ENCODE peak calls at places on chromosomes 1 and 21, in eight cellular contexts. D is SW 1271; M is H54; Q is effector memory CD8-positive, alpha-beta T cell; G is stimulated activated CD4-positive, alpha-beta T cell treated with anti-CD3 and anti-CD28 coated beads, Interleukin-2, amount 100 ng/mL, for 24 hours; N is cerebellar cortex; A is nucleus accumbens; I is fibroblast of gingiva. S is an unnamed sample.

GRCh38 chr1:20721117-20722061 is 3.6 kb upstream of the KIF17 start:
- DNase-seq in D (no peak), M (no peak), Q (no peak), G (no peak), N (no peak), A (no peak), I (no peak), S (no peak)

GRCh38 chr1:192235127-192235526 is 76.9 kb downstream of the RGS18 start:
- DNase-seq in D (no peak), M (peak), Q (no peak), G (no peak), N (no peak), A (no peak), I (no peak), S (no peak)

GRCh38 chr1:111679541-111679940 is 59.7 kb downstream of the INKA2 start:
- DNase-seq in D (no peak), M (no peak), Q (no peak), G (no peak), N (no peak), A (no peak), I (no peak), S (no peak)

GRCh38 chr1:18778437-18778836 is 81.0 kb downstream of the TAS1R2 start:
- DNase-seq in D (no peak), M (no peak), Q (no peak), G (no peak), N (no peak), A (no peak), I (no peak), S (no peak)

GRCh38 chr1:220281159-220281574 is 8.9 kb upstream of the RAB3GAP2 start:
- DNase-seq in D (no peak), M (no peak), Q (no peak), G (no peak), N (no peak), A (no peak), I (peak), S (no peak)

GRCh38 chr1:65065535-65066378 is 82.2 kb upstream of the AK4 start:
- DNase-seq in D (no peak), M (peak), Q (no peak), G (no peak), N (no peak), A (peak), I (no peak), S (peak)

GRCh38 chr1:24961334-24961733 is 31.3 kb upstream of the RUNX3 start:
- DNase-seq in D (no peak), M (no peak), Q (no peak), G (no peak), N (no peak), A (no peak), I (no peak), S (no peak)

GRCh38 chr1:109947582-109948284 is 36.8 kb upstream of the AHCYL1 start:
- DNase-seq in D (no peak), M (no peak), Q (no peak), G (no peak), N (no peak), A (no peak), I (no peak), S (no peak)

GRCh38 chr1:53139911-53140310 is 2.5 kb downstream of the SLC1A7 start:
- DNase-seq in D (no peak), M (no peak), Q (no peak), G (no peak), N (peak), A (no peak), I (peak), S (peak)

GRCh38 chr21:28445081-28445830 is 547.4 kb downstream of the LTN1 start:
- DNase-seq in D (no peak), M (no peak), Q (no peak), G (no peak), N (no peak), A (no peak), I (peak), S (no peak)

GRCh38 chr1:173688300-173688699 is 18.6 kb upstream of the ANKRD45 start:
- DNase-seq in D (no peak), M (no peak), Q (no peak), G (no peak), N (no peak), A (no peak), I (no peak), S (no peak)

GRCh38 chr1:5099558-5099957 is 445.1 kb downstream of the AJAP1 start:
- DNase-seq in D (no peak), M (no peak), Q (no peak), G (no peak), N (no peak), A (no peak), I (no peak), S (no peak)

GRCh38 chr1:111716371-111716770 is 22.8 kb downstream of the INKA2 start:
- DNase-seq in D (no peak), M (no peak), Q (no peak), G (no peak), N (no peak), A (no peak), I (no peak), S (no peak)

GRCh38 chr1:59543211-59543668 is 246.3 kb downstream of the FGGY start:
- DNase-seq in D (no peak), M (no peak), Q (no peak), G (no peak), N (no peak), A (no peak), I (no peak), S (no peak)

GRCh38 chr1:22315315-22316078 is 136.2 kb upstream of the ZBTB40 start:
- DNase-seq in D (no peak), M (no peak), Q (no peak), G (no peak), N (peak), A (no peak), I (no peak), S (no peak)

GRCh38 chr1:178940022-178940765 is 69.3 kb upstream of the ANGPTL1 start:
- DNase-seq in D (no peak), M (no peak), Q (no peak), G (no peak), N (no peak), A (no peak), I (no peak), S (no peak)

GRCh38 chr1:209723761-209724693 is 19.4 kb downstream of the HSD11B1 start:
- DNase-seq in D (no peak), M (no peak), Q (no peak), G (peak), N (no peak), A (no peak), I (no peak), S (no peak)

GRCh38 chr1:229972600-229973296 is 94.3 kb upstream of the GALNT2 start:
- DNase-seq in D (no peak), M (no peak), Q (no peak), G (peak), N (no peak), A (no peak), I (no peak), S (no peak)

GRCh38 chr21:38349111-38349746 is 92.4 kb downstream of the KCNJ15 start:
- DNase-seq in D (no peak), M (no peak), Q (no peak), G (no peak), N (no peak), A (no peak), I (no peak), S (no peak)

GRCh38 chr21:39670741-39671140 is 58.0 kb downstream of the B3GALT5 start:
- DNase-seq in D (no peak), M (no peak), Q (no peak), G (no peak), N (no peak), A (no peak), I (no peak), S (no peak)

GRCh38 chr21:40841524-40842196 is 5.3 kb downstream of the DSCAM start:
- DNase-seq in D (peak), M (no peak), Q (no peak), G (peak), N (peak), A (peak), I (no peak), S (peak)

GRCh38 chr1:14304381-14304865 is 294.1 kb upstream of the KAZN start:
- DNase-seq in D (no peak), M (no peak), Q (no peak), G (no peak), N (no peak), A (no peak), I (peak), S (no peak)

GRCh38 chr1:3066250-3066711 is 2.7 kb upstream of the PRDM16 start:
- DNase-seq in D (no peak), M (no peak), Q (no peak), G (no peak), N (peak), A (no peak), I (no peak), S (no peak)

GRCh38 chr1:185016880-185017279 is 28.5 kb upstream of the RNF2 start:
- DNase-seq in D (no peak), M (no peak), Q (no peak), G (no peak), N (no peak), A (no peak), I (no peak), S (no peak)

GRCh38 chr1:8864713-8865397 is 13.6 kb downstream of the ENO1 start:
- DNase-seq in D (no peak), M (no peak), Q (no peak), G (no peak), N (no peak), A (no peak), I (no peak), S (no peak)

GRCh38 chr21:26177187-26177586 is 6.6 kb upstream of the APP start:
- DNase-seq in D (no peak), M (no peak), Q (no peak), G (no peak), N (no peak), A (no peak), I (no peak), S (no peak)

GRCh38 chr1:225885336-225885735 is 3.2 kb upstream of the TMEM63A start:
- DNase-seq in D (no peak), M (no peak), Q (no peak), G (no peak), N (no peak), A (no peak), I (no peak), S (no peak)